ENCODE peak calls at places on chromosome 5, in four cellular contexts. O is HepG2, V is K562, F is H1. S is an unnamed sample.

GRCh38 chr5:90287031-90287430 is 122.5 kb downstream of the CETN3 start:
- DNase-seq in F (no peak), V (no peak), O (no peak), S (no peak)

GRCh38 chr5:61275841-61276240 is 56.2 kb upstream of the ZSWIM6 start:
- DNase-seq in V (no peak), O (no peak), F (no peak), S (peak)

GRCh38 chr5:37871023-37871815 is 31.4 kb upstream of the GDNF start:
- DNase-seq in V (no peak), O (no peak), F (no peak), S (no peak)

GRCh38 chr5:103258957-103259704 is 568 bp downstream of the MACIR start:
- DNase-seq in V (peak), O (peak), F (no peak), S (peak)

GRCh38 chr5:79001471-79001870 is 16.4 kb upstream of the ARSB start:
- DNase-seq in V (no peak), F (no peak), O (no peak), S (no peak)

GRCh38 chr5:120910610-120911009 is 446.5 kb downstream of the PRR16 start:
- DNase-seq in O (no peak), V (no peak), F (no peak), S (no peak)

GRCh38 chr5:122882836-122883235 is 37.4 kb downstream of the SNX24 start:
- DNase-seq in V (no peak), F (no peak), O (no peak), S (no peak)

GRCh38 chr5:180806351-180807011 is 3.9 kb upstream of the MGAT1 start:
- DNase-seq in O (no peak), F (no peak), V (no peak), S (no peak)

GRCh38 chr5:116455061-116455460 is 119.6 kb downstream of the SEMA6A start:
- DNase-seq in F (no peak), V (no peak), O (no peak), S (no peak)

GRCh38 chr5:44266882-44267577 is 122.2 kb downstream of the FGF10 start:
- DNase-seq in V (no peak), F (no peak), O (no peak), S (no peak)

GRCh38 chr5:154937186-154937717 is 759 bp downstream of the GEMIN5 start:
- DNase-seq in V (no peak), F (no peak), O (no peak), S (no peak)

GRCh38 chr5:88883059-88883565 is at the start of gene MEF2C:
- DNase-seq in V (peak), O (no peak), F (no peak), S (peak)

GRCh38 chr5:74199436-74200210 is 440.9 kb downstream of the ENC1 start:
- DNase-seq in F (no peak), V (no peak), O (no peak), S (no peak)

GRCh38 chr5:119527346-119527745 is 75.0 kb downstream of the HSD17B4 start:
- DNase-seq in F (no peak), V (no peak), O (no peak), S (no peak)

GRCh38 chr5:141848771-141849370 is 29.3 kb downstream of the PCDH1 start:
- DNase-seq in V (peak), F (peak), O (peak), S (peak)

GRCh38 chr5:124599048-124599973 is 147.1 kb downstream of the ZNF608 start:
- DNase-seq in F (no peak), V (no peak), O (peak), S (peak)

GRCh38 chr5:96733771-96734498 is 71.8 kb downstream of the CAST start:
- DNase-seq in V (peak), O (no peak), F (no peak), S (no peak)

GRCh38 chr5:143170104-143170503 is 233.4 kb downstream of the NR3C1 start:
- DNase-seq in V (no peak), O (no peak), F (no peak), S (no peak)

DNA sequence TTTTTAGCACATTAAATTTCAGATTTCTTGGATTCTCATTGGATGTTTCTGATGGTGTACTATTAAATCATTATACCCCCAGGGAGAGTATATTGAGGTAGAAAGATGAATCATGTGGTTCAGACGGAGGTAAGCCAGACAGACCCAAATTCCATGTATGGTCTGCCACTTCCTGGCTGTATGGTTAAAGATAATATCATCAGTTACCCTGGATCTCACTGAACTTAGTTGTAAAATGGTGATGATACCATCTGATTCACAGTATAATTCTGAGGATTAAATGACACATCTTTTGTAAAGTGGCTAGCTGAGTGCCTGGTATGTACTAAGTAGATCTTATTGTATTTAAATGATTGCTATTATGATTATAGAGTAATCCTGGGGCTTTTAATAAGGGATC is 9.3 kb downstream of the SLC27A6 start:
- DNase-seq in F (no peak), O (no peak), V (no peak), S (no peak)
- TF ChIP-seq JUN in F (no peak), O (no peak), V (no peak), S (no peak)

GRCh38 chr5:175638305-175638704 is 19.6 kb upstream of the HRH2 start:
- DNase-seq in F (no peak), V (no peak), O (no peak), S (no peak)
- TF ChIP-seq POLR2AphosphoS5 in F (no peak), V (no peak), O (no peak), S (no peak)

GRCh38 chr5:166865206-166865605 is 1426.2 kb upstream of the WWC1 start:
- DNase-seq in O (no peak), F (no peak), V (no peak), S (no peak)
- TF ChIP-seq JUN in O (no peak), F (no peak), V (no peak), S (no peak)

DNA sequence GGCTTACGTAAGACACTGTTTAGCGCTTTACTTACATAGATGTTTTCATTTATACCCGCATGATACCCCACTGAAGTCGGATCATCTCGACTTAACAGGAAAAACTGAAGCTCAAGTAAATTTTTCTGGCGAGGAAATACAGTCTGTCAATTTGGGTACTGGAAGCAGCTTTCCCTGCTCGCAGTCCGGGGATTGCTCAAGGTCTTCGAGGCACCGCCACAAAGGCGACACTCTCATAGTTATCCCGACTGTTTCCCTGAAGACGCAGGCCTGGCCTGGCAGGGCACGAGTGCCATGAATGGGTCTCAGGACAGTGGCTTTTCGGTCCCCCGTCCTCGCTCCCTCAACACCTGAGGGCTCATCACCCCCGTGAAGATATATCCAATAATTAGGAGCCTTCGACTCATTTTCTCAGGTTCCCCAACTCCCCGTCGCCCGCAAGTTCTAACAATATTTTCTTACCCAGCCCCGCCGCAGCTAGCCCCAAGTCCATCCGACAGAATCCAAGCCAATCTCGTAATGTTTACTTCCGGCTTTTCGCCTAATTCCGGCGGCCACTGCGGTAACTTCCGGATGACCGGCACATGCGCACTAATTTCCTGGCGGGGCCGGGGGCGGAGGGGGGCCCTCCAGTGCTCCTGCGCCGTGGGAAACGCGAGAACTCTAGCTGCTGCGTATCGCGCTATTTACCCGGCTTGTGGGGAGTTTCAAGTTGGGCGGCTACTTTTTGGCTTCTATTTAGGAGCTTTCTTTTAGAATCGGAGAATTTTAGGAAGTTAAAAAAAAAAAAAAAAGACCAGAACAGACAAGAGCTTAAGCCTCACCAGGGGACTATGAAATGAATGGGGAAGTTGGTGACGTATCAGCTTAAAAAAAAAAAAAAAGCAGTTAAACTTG is at the start of gene SLU7:
- DNase-seq in V (peak), O (peak), F (peak), S (peak)
- TF ChIP-seq POLR2AphosphoS5 in V (peak), O (peak), F (peak), S (peak)

GRCh38 chr5:52798952-52799351 is 11.2 kb downstream of the ITGA1 start:
- DNase-seq in F (no peak), V (no peak), O (no peak), S (no peak)
- TF ChIP-seq JUN in F (no peak), V (no peak), O (no peak), S (no peak)

GRCh38 chr5:176167800-176168199 is 70.4 kb upstream of the SIMC1 start:
- DNase-seq in F (no peak), V (no peak), O (no peak), S (no peak)
- TF ChIP-seq POLR2AphosphoS5 in F (no peak), V (no peak), O (no peak), S (no peak)

GRCh38 chr5:163106098-163106497 is 331.3 kb upstream of the CCNG1 start:
- DNase-seq in O (no peak), V (no peak), F (no peak), S (no peak)

GRCh38 chr5:163108351-163108750 is 329.0 kb upstream of the CCNG1 start:
- DNase-seq in V (no peak), O (no peak), F (no peak), S (no peak)

GRCh38 chr5:163105456-163105855 is 331.9 kb upstream of the CCNG1 start:
- DNase-seq in O (no peak), V (no peak), F (no peak), S (no peak)

GRCh38 chr5:163104496-163104895 is 332.9 kb upstream of the CCNG1 start:
- DNase-seq in O (no peak), V (no peak), F (peak), S (no peak)
- TF ChIP-seq JUN in O (no peak), V (no peak), F (no peak), S (no peak)